ENCODE peak calls at places on chromosomes 11 and 22, in eight cellular contexts. U, Y, V, L, J, Z, R and K are unnamed samples.

GRCh38 chr11:36129955-36130354 is 159.3 kb downstream of the COMMD9 start:
- DNase-seq in U (no peak), Y (no peak), V (no peak), L (no peak), J (no peak), Z (no peak), R (no peak), K (no peak)

GRCh38 chr11:8826145-8826786 is 84.7 kb upstream of the AKIP1 start:
- DNase-seq in U (no peak), Y (peak), V (peak), L (peak), J (peak), Z (no peak), R (no peak), K (peak)

GRCh38 chr11:46710821-46711269 is 8.2 kb upstream of the F2 start:
- DNase-seq in U (peak), Y (peak), V (peak), L (peak), J (peak), Z (no peak), R (no peak), K (peak)

GRCh38 chr22:39493759-39494158 is 8.3 kb upstream of the MIEF1 start:
- DNase-seq in U (no peak), Y (peak), V (no peak), L (no peak), J (peak), Z (no peak), R (no peak), K (peak)

GRCh38 chr11:124740277-124740882 is 638 bp downstream of the NRGN start:
- DNase-seq in U (no peak), Y (no peak), V (no peak), L (no peak), J (no peak), Z (peak), R (no peak), K (no peak)

GRCh38 chr22:50544078-50544745 is 1.5 kb upstream of the KLHDC7B start:
- DNase-seq in U (peak), Y (peak), V (peak), L (peak), J (peak), Z (peak), R (peak), K (no peak)

GRCh38 chr11:128621491-128622136 is 34.3 kb upstream of the ETS1 start:
- DNase-seq in U (no peak), Y (peak), V (peak), L (no peak), J (peak), Z (no peak), R (no peak), K (peak)

GRCh38 chr11:116840224-116840745 is 2.9 kb upstream of the APOA1 start:
- DNase-seq in U (no peak), Y (no peak), V (no peak), L (peak), J (peak), Z (no peak), R (no peak), K (no peak)

GRCh38 chr22:50483556-50483955 is 2.2 kb downstream of the ADM2 start:
- DNase-seq in U (no peak), Y (no peak), V (no peak), L (no peak), J (no peak), Z (no peak), R (no peak), K (no peak)

GRCh38 chr22:39575552-39575825 is 4.9 kb downstream of the CACNA1I start:
- DNase-seq in U (no peak), Y (no peak), V (no peak), L (no peak), J (no peak), Z (no peak), R (no peak), K (no peak)

GRCh38 chr11:1876361-1877063 is 15.2 kb downstream of the PRR33 start:
- DNase-seq in U (no peak), Y (no peak), V (peak), L (peak), J (no peak), Z (peak), R (peak), K (no peak)

GRCh38 chr11:104772806-104773241 is 125.4 kb downstream of the CASP12 start:
- DNase-seq in U (peak), Y (peak), V (peak), L (no peak), J (peak), Z (peak), R (no peak), K (peak)

GRCh38 chr11:93099811-93100210 is 98.0 kb downstream of the SLC36A4 start:
- DNase-seq in U (no peak), Y (peak), V (no peak), L (no peak), J (peak), Z (no peak), R (no peak), K (no peak)

GRCh38 chr11:60915250-60915914 is 1.4 kb downstream of the TMEM109 start:
- DNase-seq in U (peak), Y (peak), V (peak), L (no peak), J (peak), Z (peak), R (peak), K (no peak)
- TF ChIP-seq CTCF in U (peak), Y (peak), V (peak), L (no peak), J (peak), Z (peak), R (no peak), K (peak)

GRCh38 chr11:31045335-31045734 is 324.2 kb downstream of the DCDC1 start:
- DNase-seq in U (no peak), Y (no peak), V (no peak), L (no peak), J (no peak), Z (no peak), R (no peak), K (no peak)
- TF ChIP-seq CTCF in U (no peak), Y (no peak), V (peak), L (peak), J (no peak), Z (peak), R (peak), K (no peak)

GRCh38 chr11:12288212-12288933 is 89.0 kb upstream of the PARVA start:
- DNase-seq in U (peak), Y (peak), V (peak), L (peak), J (peak), Z (peak), R (peak), K (peak)

GRCh38 chr11:12290477-12290922 is 86.9 kb upstream of the PARVA start:
- DNase-seq in U (no peak), Y (no peak), V (no peak), L (peak), J (no peak), Z (no peak), R (no peak), K (no peak)

GRCh38 chr11:12289667-12290476 is 87.5 kb upstream of the PARVA start:
- DNase-seq in U (no peak), Y (no peak), V (no peak), L (peak), J (no peak), Z (no peak), R (no peak), K (no peak)

GRCh38 chr11:12287374-12288211 is 89.8 kb upstream of the PARVA start:
- DNase-seq in U (peak), Y (peak), V (peak), L (peak), J (peak), Z (peak), R (peak), K (peak)

GRCh38 chr11:12288934-12289666 is 88.3 kb upstream of the PARVA start:
- DNase-seq in U (no peak), Y (no peak), V (no peak), L (peak), J (no peak), Z (no peak), R (peak), K (no peak)
- TF ChIP-seq CTCF in U (no peak), Y (peak), V (peak), L (no peak), J (no peak), Z (peak), R (peak), K (peak)

DNA sequence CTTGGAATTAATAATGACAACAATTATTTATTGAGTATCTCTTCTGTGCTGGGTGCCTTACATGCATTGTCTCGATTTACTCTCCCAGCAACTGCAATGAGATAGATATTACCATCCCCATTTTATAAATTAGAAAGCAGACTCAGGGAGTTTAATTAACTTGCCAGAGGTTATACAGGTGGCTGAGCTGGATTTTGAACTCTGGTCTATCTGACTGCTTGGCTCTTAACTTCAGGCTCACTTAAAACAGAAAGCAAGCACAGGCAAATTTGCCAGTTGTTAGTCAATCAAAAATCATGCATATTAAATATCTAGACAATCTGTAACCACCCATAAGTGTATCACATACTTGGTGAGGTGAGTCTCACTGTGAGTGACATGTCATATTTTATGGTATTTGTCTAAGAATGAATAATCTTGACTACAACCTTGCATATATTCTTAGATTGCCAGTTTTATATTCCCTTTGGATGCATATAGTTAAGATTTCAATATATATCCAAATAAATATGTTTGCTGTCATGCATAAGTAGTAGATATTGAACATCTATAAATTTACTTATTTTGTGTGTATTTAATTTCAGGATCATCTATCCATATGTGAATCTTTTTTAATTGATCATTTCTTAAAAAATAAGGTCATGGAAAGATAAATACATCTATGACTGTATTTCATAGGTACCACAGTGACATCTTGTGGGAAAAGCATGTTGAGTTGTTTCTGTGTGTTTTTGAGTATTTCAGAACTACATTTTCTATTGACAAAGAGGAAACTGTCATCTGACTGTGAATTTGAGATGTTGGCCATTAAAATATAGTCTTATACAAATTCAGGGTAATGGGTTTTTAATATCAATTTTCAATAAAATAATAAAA is 112.0 kb upstream of the ARHGAP42 start:
- DNase-seq in U (no peak), Y (peak), V (no peak), L (no peak), J (peak), Z (no peak), R (no peak), K (no peak)
- TF ChIP-seq CTCF in U (no peak), Y (peak), V (peak), L (peak), J (peak), Z (peak), R (no peak), K (peak)

GRCh38 chr22:27148886-27149470 is 491.6 kb downstream of the MIAT start:
- DNase-seq in U (no peak), Y (no peak), V (no peak), L (no peak), J (no peak), Z (no peak), R (no peak), K (no peak)

GRCh38 chr22:27146871-27147591 is 489.6 kb downstream of the MIAT start:
- DNase-seq in U (no peak), Y (no peak), V (no peak), L (no peak), J (no peak), Z (no peak), R (no peak), K (no peak)

GRCh38 chr22:27139935-27140493 is 482.6 kb downstream of the MIAT start:
- DNase-seq in U (no peak), Y (peak), V (no peak), L (no peak), J (peak), Z (peak), R (no peak), K (no peak)

GRCh38 chr22:27148025-27148424 is 490.6 kb downstream of the MIAT start:
- DNase-seq in U (no peak), Y (no peak), V (no peak), L (no peak), J (no peak), Z (no peak), R (no peak), K (no peak)

GRCh38 chr22:27144345-27144744 is 487.0 kb downstream of the MIAT start:
- DNase-seq in U (no peak), Y (no peak), V (no peak), L (no peak), J (no peak), Z (no peak), R (no peak), K (no peak)
- TF ChIP-seq CTCF in U (no peak), Y (peak), V (no peak), L (no peak), J (no peak), Z (no peak), R (no peak), K (no peak)